ENCODE peak calls at places on chromosomes 3 and 15, in four cellular contexts. J is K562, Z is heart left ventricle, M is left ventricle myocardium superior. Y is an unnamed sample.

GRCh38 chr15:43511012-43511885 is 6.2 kb upstream of the MAP1A start:
- DNase-seq in J (peak), Z (no peak), M (no peak), Y (no peak)

GRCh38 chr15:99105516-99106341 is 849 bp downstream of the SYNM start:
- DNase-seq in J (no peak), Z (peak), M (peak), Y (peak)

GRCh38 chr3:156349978-156350377 is 204.9 kb downstream of the SSR3 start:
- DNase-seq in J (no peak), Z (no peak), M (no peak), Y (no peak)

GRCh38 chr3:8501388-8502131 is at the start of gene LMCD1:
- DNase-seq in J (peak), Z (peak), M (peak), Y (peak)

GRCh38 chr3:9696480-9697220 is 7.0 kb upstream of the CPNE9 start:
- DNase-seq in J (no peak), Z (no peak), M (peak), Y (no peak)

GRCh38 chr3:58659051-58659675 is 7.4 kb downstream of the FAM3D start:
- DNase-seq in J (peak), Z (no peak), M (no peak), Y (no peak)

GRCh38 chr3:119937229-119937628 is 155.3 kb downstream of the NR1I2 start:
- DNase-seq in J (peak), Z (no peak), M (no peak), Y (no peak)

GRCh38 chr3:71183544-71183943 is 400.0 kb downstream of the FOXP1 start:
- DNase-seq in J (no peak), Z (no peak), M (no peak), Y (no peak)

GRCh38 chr3:13332158-13332557 is 88.0 kb downstream of the NUP210 start:
- DNase-seq in J (no peak), Z (no peak), M (no peak), Y (no peak)

GRCh38 chr3:2303567-2303966 is 204.9 kb downstream of the CNTN4 start:
- DNase-seq in J (no peak), Z (no peak), M (no peak), Y (no peak)

GRCh38 chr3:5321941-5322340 is 134.4 kb downstream of the EDEM1 start:
- DNase-seq in J (no peak), Z (no peak), M (no peak), Y (no peak)

Y was measured in heart right ventricle.